ENCODE peak calls at places on chromosome 18, in four cellular contexts. One of them, this sample, is unnamed.
A peak's percentile ranks its signal among the peaks of the same experiment; 100 is the strongest.

GRCh38 chr18:28177828-28178635 is 1.1 kb upstream of the CDH2 start:
- DNase-seq in ELF-1: peak; percentile 79
- DNase-seq in progenitor cell of endocrine pancreas: peak; percentile 78
- DNase-seq in amniotic epithelial cell: no peak
- DNase-seq in this sample: no peak

GRCh38 chr18:2988041-2988794 is 24.7 kb downstream of the LPIN2 start:
- DNase-seq in ELF-1: no peak
- DNase-seq in progenitor cell of endocrine pancreas: no peak
- DNase-seq in amniotic epithelial cell: peak; percentile 88
- DNase-seq in this sample: no peak

GRCh38 chr18:62044490-62045000 is 142.3 kb downstream of the PIGN start:
- DNase-seq in ELF-1: no peak
- DNase-seq in progenitor cell of endocrine pancreas: no peak
- DNase-seq in amniotic epithelial cell: no peak
- DNase-seq in this sample: no peak

GRCh38 chr18:43692291-43692690 is 415.0 kb upstream of the SYT4 start:
- DNase-seq in ELF-1: no peak
- DNase-seq in progenitor cell of endocrine pancreas: no peak
- DNase-seq in amniotic epithelial cell: peak; percentile 50
- DNase-seq in this sample: no peak

GRCh38 chr18:57294547-57294946 is 57.8 kb upstream of the ST8SIA3 start:
- DNase-seq in ELF-1: peak; percentile 10
- DNase-seq in progenitor cell of endocrine pancreas: no peak
- DNase-seq in amniotic epithelial cell: no peak
- DNase-seq in this sample: no peak

GRCh38 chr18:215448-216010 is 52.3 kb downstream of the THOC1 start:
- DNase-seq in ELF-1: no peak
- DNase-seq in progenitor cell of endocrine pancreas: no peak
- DNase-seq in amniotic epithelial cell: no peak
- DNase-seq in this sample: no peak

GRCh38 chr18:2087877-2088673 is 483.2 kb downstream of the METTL4 start:
- DNase-seq in ELF-1: no peak
- DNase-seq in progenitor cell of endocrine pancreas: no peak
- DNase-seq in amniotic epithelial cell: peak; percentile 40
- DNase-seq in this sample: no peak

GRCh38 chr18:77461062-77461693 is 211.5 kb downstream of the GALR1 start:
- DNase-seq in ELF-1: peak; percentile 19
- DNase-seq in progenitor cell of endocrine pancreas: no peak
- DNase-seq in amniotic epithelial cell: no peak
- DNase-seq in this sample: no peak

GRCh38 chr18:32907656-32908441 is 135.0 kb upstream of the KLHL14 start:
- DNase-seq in ELF-1: no peak
- DNase-seq in progenitor cell of endocrine pancreas: no peak
- DNase-seq in amniotic epithelial cell: no peak
- DNase-seq in this sample: no peak

GRCh38 chr18:76643996-76644395 is 149.0 kb upstream of the ZNF516 start:
- DNase-seq in ELF-1: no peak
- DNase-seq in progenitor cell of endocrine pancreas: no peak
- DNase-seq in amniotic epithelial cell: no peak
- DNase-seq in this sample: no peak

GRCh38 chr18:25171334-25171733 is 180.6 kb downstream of the ZNF521 start:
- DNase-seq in ELF-1: no peak
- DNase-seq in progenitor cell of endocrine pancreas: no peak
- DNase-seq in amniotic epithelial cell: no peak
- DNase-seq in this sample: no peak

GRCh38 chr18:5890606-5891360 is 4.5 kb downstream of the TMEM200C start:
- DNase-seq in ELF-1: peak; percentile 66
- DNase-seq in progenitor cell of endocrine pancreas: peak; percentile 68
- DNase-seq in amniotic epithelial cell: peak; percentile 1
- DNase-seq in this sample: peak; percentile 42

GRCh38 chr18:7370375-7370774 is 139.5 kb downstream of the LRRC30 start:
- DNase-seq in ELF-1: no peak
- DNase-seq in progenitor cell of endocrine pancreas: no peak
- DNase-seq in amniotic epithelial cell: no peak
- DNase-seq in this sample: peak; percentile 7

GRCh38 chr18:78878335-78878734 is 101.3 kb upstream of the SALL3 start:
- DNase-seq in ELF-1: no peak
- DNase-seq in progenitor cell of endocrine pancreas: no peak
- DNase-seq in amniotic epithelial cell: no peak
- DNase-seq in this sample: no peak

GRCh38 chr18:64134044-64134757 is 14.7 kb downstream of the LINC00305 start:
- DNase-seq in ELF-1: peak; percentile 61
- DNase-seq in progenitor cell of endocrine pancreas: no peak
- DNase-seq in amniotic epithelial cell: peak; percentile 2
- DNase-seq in this sample: no peak

GRCh38 chr18:29241199-29241598 is 1064.3 kb upstream of the CDH2 start:
- DNase-seq in ELF-1: no peak
- DNase-seq in progenitor cell of endocrine pancreas: no peak
- DNase-seq in amniotic epithelial cell: no peak
- DNase-seq in this sample: no peak

GRCh38 chr18:11989174-11989573 is 7.9 kb downstream of the IMPA2 start:
- DNase-seq in ELF-1: no peak
- DNase-seq in progenitor cell of endocrine pancreas: no peak
- DNase-seq in amniotic epithelial cell: no peak
- DNase-seq in this sample: peak; percentile 60

GRCh38 chr18:79528846-79529245 is 133.1 kb downstream of the NFATC1 start:
- DNase-seq in ELF-1: peak; percentile 83
- DNase-seq in progenitor cell of endocrine pancreas: peak; percentile 59
- DNase-seq in amniotic epithelial cell: peak; percentile 57
- DNase-seq in this sample: peak; percentile 80

GRCh38 chr18:23689031-23689615 is at the start of gene LAMA3:
- DNase-seq in ELF-1: peak; percentile 55
- DNase-seq in progenitor cell of endocrine pancreas: peak; percentile 46
- DNase-seq in amniotic epithelial cell: peak; percentile 31
- DNase-seq in this sample: peak; percentile 78

GRCh38 chr18:50179465-50179864 is 15.5 kb downstream of the MYO5B start:
- DNase-seq in ELF-1: no peak
- DNase-seq in progenitor cell of endocrine pancreas: no peak
- DNase-seq in amniotic epithelial cell: no peak
- DNase-seq in this sample: no peak

GRCh38 chr18:36247036-36247435 is 50.5 kb upstream of the FHOD3 start:
- DNase-seq in ELF-1: peak; percentile 91
- DNase-seq in progenitor cell of endocrine pancreas: no peak
- DNase-seq in amniotic epithelial cell: no peak
- DNase-seq in this sample: no peak

This sample was measured in mucosa of descending colon.